ENCODE peak calls at places on chromosome 20, in four cellular contexts. R is IMR-90, M is K562, C is GM12878. X is an unnamed sample.

GRCh38 chr20:42706762-42707161 is 482.9 kb downstream of the PTPRT start:
- DNase-seq in R (no peak), M (no peak), C (no peak), X (no peak)

GRCh38 chr20:45312241-45312640 is 4.1 kb upstream of the MATN4 start:
- DNase-seq in R (no peak), M (no peak), C (no peak), X (no peak)

GRCh38 chr20:13936781-13937576 is 53.4 kb downstream of the SEL1L2 start:
- DNase-seq in R (no peak), M (peak), C (no peak), X (no peak)

GRCh38 chr20:23248524-23248923 is 102.1 kb upstream of the NXT1 start:
- DNase-seq in R (no peak), M (no peak), C (no peak), X (no peak)

GRCh38 chr20:35490736-35491181 is 35.4 kb downstream of the CEP250 start:
- DNase-seq in R (no peak), M (no peak), C (peak), X (no peak)

GRCh38 chr20:20521736-20522135 is 153.8 kb downstream of the INSM1 start:
- DNase-seq in R (no peak), M (no peak), C (no peak), X (no peak)

GRCh38 chr20:10060223-10060622 is 25.4 kb downstream of the ANKEF1 start:
- DNase-seq in R (no peak), M (no peak), C (no peak), X (no peak)

GRCh38 chr20:11522359-11522758 is 395.3 kb upstream of the BTBD3 start:
- DNase-seq in R (no peak), M (no peak), C (no peak), X (no peak)

GRCh38 chr20:19448632-19449031 is 236.2 kb downstream of the SLC24A3 start:
- DNase-seq in R (no peak), M (no peak), C (no peak), X (no peak)

GRCh38 chr20:50226093-50226974 is 35.7 kb downstream of the CEBPB start:
- DNase-seq in R (peak), M (peak), C (no peak), X (no peak)
- TF ChIP-seq CHD1 in R (no peak), M (no peak), C (no peak), X (no peak)

GRCh38 chr20:49544535-49544934 is 23.4 kb downstream of the PTGIS start:
- DNase-seq in R (no peak), M (no peak), C (no peak), X (no peak)
- TF ChIP-seq CHD1 in R (no peak), M (no peak), C (no peak), X (no peak)

DNA sequence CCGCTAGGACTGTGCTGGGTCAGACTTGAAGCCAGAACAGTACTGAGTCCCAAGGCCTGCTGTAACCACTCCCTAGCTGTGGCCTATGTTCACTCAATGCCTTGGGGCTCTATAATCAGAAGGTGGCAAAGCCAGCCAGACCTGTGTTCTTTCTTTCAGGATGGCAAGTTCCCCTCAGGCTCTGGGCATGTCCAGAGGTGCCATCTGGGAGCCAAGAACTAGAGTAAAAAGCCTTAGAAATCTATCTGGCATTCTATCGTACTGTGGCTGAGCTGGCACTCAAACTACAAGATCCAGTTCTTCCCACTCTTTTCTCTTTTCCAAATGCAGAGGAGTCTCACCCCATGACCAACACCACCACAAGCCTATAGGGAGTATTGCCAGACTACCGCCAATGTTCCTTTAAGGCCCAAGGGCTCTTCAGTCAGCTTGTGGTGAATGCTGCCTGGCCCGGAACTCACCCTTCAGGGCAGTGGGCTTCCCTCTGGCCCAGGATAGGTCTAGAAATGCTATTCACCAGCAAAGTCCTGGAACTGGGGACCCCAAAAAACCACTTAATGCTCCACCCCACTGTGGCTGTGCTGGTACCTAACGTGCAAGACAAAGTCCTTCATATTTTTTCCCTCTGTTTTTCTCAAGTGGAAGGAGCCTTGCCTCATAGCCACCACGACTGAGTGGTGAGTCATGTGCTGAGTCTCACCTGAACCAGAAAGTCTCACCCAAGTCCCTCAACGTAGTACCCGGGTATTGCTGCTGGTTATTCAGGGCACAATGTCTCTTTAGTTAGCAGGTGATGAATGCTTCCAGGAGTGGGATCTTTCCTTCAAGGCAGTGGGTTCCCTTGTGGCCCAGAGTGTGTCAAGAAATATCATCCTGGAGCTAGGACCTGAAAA is 8.6 kb upstream of the SIRPB2 start:
- DNase-seq in R (no peak), M (no peak), C (no peak), X (no peak)
- TF ChIP-seq CHD1 in R (no peak), M (no peak), C (no peak), X (no peak)

GRCh38 chr20:47784599-47785320 is 521 bp downstream of the SULF2 start:
- DNase-seq in R (peak), M (no peak), C (no peak), X (no peak)

GRCh38 chr20:47785321-47785899 is at the start of gene SULF2:
- DNase-seq in R (no peak), M (no peak), C (no peak), X (no peak)

GRCh38 chr20:47786763-47787107 is 1.5 kb upstream of the SULF2 start:
- DNase-seq in R (no peak), M (no peak), C (no peak), X (no peak)

GRCh38 chr20:47784256-47784598 is 1.1 kb downstream of the SULF2 start:
- DNase-seq in R (no peak), M (no peak), C (no peak), X (no peak)

GRCh38 chr20:47785900-47786762 is 850 bp upstream of the SULF2 start:
- DNase-seq in R (peak), M (peak), C (no peak), X (peak)
- TF ChIP-seq CHD1 in R (no peak), M (no peak), C (no peak), X (no peak)

X was measured in H1.